ENCODE peak calls at places on chromosomes 16 and 17, in nine cellular contexts. D is right lobe of liver, I is body of pancreas, J is transverse colon, P is IMR-90, Q is tibial nerve, R is H1, H is stomach, K is heart left ventricle. A is an unnamed sample. For H3K4me1, the result is how much of the 10 kb centered on the place peaks cover.

GRCh38 chr17:38451030-38451839 is 23.0 kb downstream of the ARHGAP23 start:
- DNase-seq in D (peak), I (no peak), J (no peak), P (peak), Q (no peak), R (peak), H (no peak), K (no peak), A (no peak)

GRCh38 chr17:18235743-18236256 is 10.4 kb downstream of the LLGL1 start:
- DNase-seq in D (no peak), I (no peak), J (no peak), P (peak), Q (no peak), R (no peak), H (no peak), K (no peak), A (no peak)

GRCh38 chr17:17681187-17681743 is at the start of gene RAI1:
- DNase-seq in D (peak), I (peak), J (peak), P (peak), Q (peak), R (peak), H (peak), K (peak), A (peak)

GRCh38 chr17:2563061-2563460 is 30.4 kb upstream of the PAFAH1B1 start:
- DNase-seq in D (no peak), I (no peak), J (no peak), P (no peak), Q (no peak), R (no peak), H (no peak), K (no peak), A (no peak)

GRCh38 chr16:85401370-85401916 is 211.7 kb upstream of the GSE1 start:
- DNase-seq in D (peak), I (no peak), J (no peak), P (no peak), Q (no peak), R (peak), H (no peak), K (peak), A (no peak)

GRCh38 chr17:50806141-50806643 is 29.2 kb upstream of the WFIKKN2 start:
- DNase-seq in D (peak), I (peak), J (no peak), P (peak), Q (no peak), R (peak), H (peak), K (no peak), A (no peak)

GRCh38 chr16:86137359-86137758 is 238.4 kb downstream of the IRF8 start:
- DNase-seq in D (no peak), I (no peak), J (no peak), P (no peak), Q (no peak), R (no peak), H (no peak), K (no peak), A (no peak)

GRCh38 chr16:85607331-85607765 is 5.8 kb upstream of the GSE1 start:
- DNase-seq in D (no peak), I (peak), J (peak), P (no peak), Q (no peak), R (peak), H (peak), K (no peak), A (peak)

GRCh38 chr17:44023545-44024270 is 8.9 kb upstream of the TMEM101 start:
- DNase-seq in D (peak), I (no peak), J (no peak), P (no peak), Q (no peak), R (no peak), H (no peak), K (no peak), A (no peak)

GRCh38 chr16:10170016-10170415 is 12.2 kb downstream of the GRIN2A start:
- DNase-seq in D (no peak), I (no peak), J (no peak), P (no peak), Q (no peak), R (no peak), H (no peak), K (no peak), A (no peak)

GRCh38 chr17:76480676-76481075 is 13.3 kb downstream of the AANAT start:
- DNase-seq in D (no peak), I (no peak), J (no peak), P (no peak), Q (no peak), R (no peak), H (no peak), K (no peak), A (no peak)

GRCh38 chr17:55527520-55528118 is 16.4 kb upstream of the SMIM36 start:
- DNase-seq in D (peak), I (peak), J (no peak), P (peak), Q (peak), R (peak), H (no peak), K (no peak), A (no peak)

GRCh38 chr17:70208825-70209555 is 39.7 kb downstream of the KCNJ2 start:
- DNase-seq in D (no peak), I (peak), J (peak), P (no peak), Q (no peak), R (no peak), H (no peak), K (no peak), A (no peak)

GRCh38 chr17:66018786-66019185 is 173.1 kb downstream of the CEP112 start:
- DNase-seq in D (no peak), I (no peak), J (no peak), P (no peak), Q (no peak), R (no peak), H (no peak), K (no peak), A (no peak)

GRCh38 chr16:66382966-66383299 is 16.4 kb downstream of the CDH5 start:
- DNase-seq in D (no peak), I (no peak), J (no peak), P (peak), Q (no peak), R (no peak), H (no peak), K (no peak), A (no peak)

GRCh38 chr16:54026456-54026855 is 260.1 kb downstream of the IRX3 start:
- DNase-seq in D (no peak), I (no peak), J (no peak), P (peak), Q (no peak), R (no peak), H (no peak), K (no peak), A (no peak)

GRCh38 chr16:46427340-46428107 is 193.7 kb downstream of the SHCBP1 start:
- DNase-seq in D (no peak), I (no peak), J (no peak), P (no peak), Q (no peak), R (no peak), H (no peak), K (peak), A (peak)

GRCh38 chr16:64092284-64092683 is 1029.6 kb downstream of the CDH11 start:
- DNase-seq in D (no peak), I (no peak), J (no peak), P (peak), Q (no peak), R (no peak), H (no peak), K (no peak), A (no peak)

GRCh38 chr16:6027733-6028132 is 930.1 kb upstream of the EEF2KMT start:
- DNase-seq in D (no peak), I (no peak), J (no peak), P (no peak), Q (no peak), R (no peak), H (no peak), K (no peak), A (no peak)

GRCh38 chr16:29995330-29995910 is at the start of gene HIRIP3:
- DNase-seq in D (peak), I (peak), J (peak), P (peak), Q (peak), R (peak), H (peak), K (peak), A (peak)

DNA sequence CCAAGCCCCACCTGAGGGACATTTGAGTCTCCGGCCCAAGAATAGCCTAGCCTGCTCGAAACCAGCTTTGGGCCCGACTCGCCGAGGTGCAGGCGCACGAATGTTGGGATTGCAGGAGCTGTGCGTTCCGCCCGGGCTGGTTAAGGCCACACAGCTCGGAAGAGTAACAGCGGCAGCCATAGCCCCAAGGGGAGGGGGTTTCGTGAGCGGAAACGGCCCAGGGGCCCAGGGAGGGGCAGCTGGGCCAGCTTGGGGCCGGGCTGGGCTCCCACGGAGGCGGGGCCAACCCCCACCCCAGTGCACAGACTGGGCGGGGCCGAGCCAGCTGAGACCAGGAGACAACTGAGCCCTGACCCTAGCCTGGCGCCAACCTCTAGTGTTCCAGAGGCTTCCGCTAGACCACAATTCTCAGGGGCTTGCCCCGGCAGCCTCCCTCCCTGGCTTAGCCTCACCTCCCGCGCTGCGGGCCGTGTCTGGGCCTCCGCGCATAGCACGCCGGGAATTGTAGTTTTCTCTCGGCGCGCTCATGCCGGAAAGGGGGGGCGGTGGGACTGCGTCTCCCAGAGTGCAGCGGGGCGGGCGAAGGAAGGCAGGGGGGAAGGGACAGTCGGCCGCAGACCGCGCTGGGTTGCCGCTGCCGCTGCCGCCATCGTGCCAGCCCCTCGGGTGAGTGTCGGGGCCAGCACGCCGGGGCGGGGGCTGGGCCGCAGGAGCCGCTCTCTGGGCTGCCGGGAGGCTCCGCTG is at the start of gene NUTF2:
- DNase-seq in D (peak), I (peak), J (peak), P (peak), Q (peak), R (peak), H (peak), K (peak), A (peak)
- TF ChIP-seq POLR2A in D (peak), I (peak), J (peak), P (peak), Q (peak), R (peak), H (no peak), K (no peak), A (peak)

GRCh38 chr17:7587420-7587786 is 2.5 kb downstream of the SOX15 start:
- DNase-seq in D (no peak), I (no peak), J (no peak), P (peak), Q (no peak), R (no peak), H (no peak), K (no peak), A (no peak)
- TF ChIP-seq CTCF in D (no peak), I (no peak), J (no peak), P (peak), Q (no peak), R (no peak), H (no peak), K (no peak), A (no peak)

GRCh38 chr16:31129568-31130335 is 5.8 kb downstream of the PRSS8 start:
- DNase-seq in D (no peak), I (peak), J (peak), P (no peak), Q (no peak), R (no peak), H (no peak), K (peak), A (no peak)

GRCh38 chr16:31131841-31132271 is 3.7 kb downstream of the PRSS8 start:
- DNase-seq in D (no peak), I (no peak), J (peak), P (no peak), Q (no peak), R (no peak), H (peak), K (no peak), A (peak)

GRCh38 chr16:31131416-31131815 is 4.1 kb downstream of the PRSS8 start:
- DNase-seq in D (no peak), I (no peak), J (no peak), P (no peak), Q (no peak), R (no peak), H (no peak), K (no peak), A (no peak)

GRCh38 chr16:31130336-31130812 is 5.2 kb downstream of the PRSS8 start:
- DNase-seq in D (no peak), I (no peak), J (no peak), P (no peak), Q (no peak), R (no peak), H (no peak), K (no peak), A (no peak)

DNA sequence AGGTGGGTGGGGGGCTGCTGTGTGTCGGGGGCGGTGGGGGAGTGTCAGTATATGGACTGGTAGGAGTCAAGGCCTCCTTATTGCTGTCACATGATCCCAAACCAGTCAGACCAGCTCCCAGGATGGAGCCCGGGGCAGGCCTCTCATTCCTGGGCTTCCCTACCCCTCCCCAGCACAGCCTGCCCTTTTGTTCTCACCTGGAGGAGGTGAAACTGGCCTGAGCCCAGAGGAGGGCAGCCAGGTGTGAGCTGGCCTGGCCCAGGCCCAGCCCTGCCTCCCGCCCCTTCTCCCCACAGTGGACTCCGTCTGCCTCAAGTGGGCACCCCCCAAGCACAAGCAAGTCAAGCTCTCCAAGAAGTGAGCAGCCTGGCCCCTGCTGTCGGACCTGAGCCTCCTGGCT is 4.6 kb downstream of the PRSS8 start:
- DNase-seq in D (no peak), I (peak), J (peak), P (no peak), Q (no peak), R (peak), H (peak), K (no peak), A (no peak)
- H3K4me1 ChIP-seq in D (under half), I (half or more), J (half or more), P (under half), Q (under half), R (under half), H (half or more), K (under half), A (under half)

GRCh38 chr17:57853695-57854094 is 3.9 kb upstream of the MRPS23 start:
- DNase-seq in D (peak), I (peak), J (peak), P (no peak), Q (no peak), R (no peak), H (peak), K (no peak), A (no peak)
- TF ChIP-seq POLR2A in D (no peak), I (peak), J (no peak), P (no peak), Q (no peak), R (no peak), H (no peak), K (no peak), A (no peak)

A was measured in Peyer's patch.